ENCODE peak calls at places on chromosome 3, in five cellular contexts. G is stimulated activated CD8-positive, alpha-beta memory T cell treated with anti-CD3 and anti-CD28 coated beads, Interleukin-15, amount 100 ng/mL, for 24 hours; O is stimulated activated CD4-positive, alpha-beta T cell treated with anti-CD3 and anti-CD28 coated beads, TNF-alpha, amount 100 ng/mL, for 24 hours; S is neural crest cell; L is fibroblast of pulmonary artery. J is an unnamed sample.

GRCh38 chr3:47266709-47267489 is 15.7 kb downstream of the KIF9 start:
- DNase-seq in G (no peak), L (peak), S (no peak), O (peak), J (peak)

GRCh38 chr3:86801921-86802320 is 189.0 kb downstream of the VGLL3 start:
- DNase-seq in G (no peak), L (peak), O (no peak), S (no peak), J (no peak)

GRCh38 chr3:44318929-44319328 is 19.6 kb upstream of the TCAIM start:
- DNase-seq in S (no peak), L (no peak), O (no peak), G (no peak), J (no peak)

GRCh38 chr3:169811606-169812123 is 1.0 kb upstream of the LRRIQ4 start:
- DNase-seq in S (no peak), O (no peak), L (peak), G (no peak), J (peak)

GRCh38 chr3:66489577-66489976 is 11.2 kb downstream of the LRIG1 start:
- DNase-seq in S (no peak), L (no peak), O (peak), G (no peak), J (no peak)

GRCh38 chr3:24034464-24034863 is 89.4 kb downstream of the NR1D2 start:
- DNase-seq in L (peak), S (no peak), O (no peak), G (no peak), J (no peak)

GRCh38 chr3:195180490-195181106 is 90.4 kb downstream of the XXYLT1 start:
- DNase-seq in L (no peak), O (no peak), S (no peak), G (no peak), J (no peak)

GRCh38 chr3:126487151-126487771 is 11.6 kb upstream of the ZXDC start:
- DNase-seq in S (no peak), G (no peak), O (no peak), L (peak), J (no peak)

GRCh38 chr3:185561958-185562357 is 9.6 kb upstream of the LIPH start:
- DNase-seq in G (no peak), O (no peak), S (no peak), L (no peak), J (no peak)

GRCh38 chr3:183393625-183394024 is 34.8 kb downstream of the MCF2L2 start:
- DNase-seq in G (no peak), S (no peak), L (peak), O (no peak), J (no peak)

GRCh38 chr3:45509038-45509767 is 85.3 kb upstream of the LIMD1 start:
- DNase-seq in L (peak), G (no peak), S (peak), O (peak), J (peak)

GRCh38 chr3:65945480-65945879 is 93.2 kb downstream of the MAGI1 start:
- DNase-seq in G (no peak), L (no peak), O (no peak), S (no peak), J (no peak)

GRCh38 chr3:194223951-194224350 is 88.0 kb downstream of the HES1 start:
- DNase-seq in G (no peak), O (no peak), L (no peak), S (no peak), J (no peak)

GRCh38 chr3:148453764-148454163 is 243.9 kb upstream of the AGTR1 start:
- DNase-seq in L (no peak), G (no peak), O (no peak), S (no peak), J (no peak)

GRCh38 chr3:3783675-3784074 is 15.6 kb upstream of the LRRN1 start:
- DNase-seq in L (no peak), O (no peak), S (no peak), G (no peak), J (no peak)

GRCh38 chr3:146640955-146641867 is 36.1 kb upstream of the PLSCR5 start:
- DNase-seq in L (peak), S (no peak), G (no peak), O (no peak), J (peak)

GRCh38 chr3:150848864-150849263 is 56.4 kb downstream of the MINDY4B start:
- DNase-seq in S (no peak), L (no peak), G (no peak), O (no peak), J (no peak)

GRCh38 chr3:165683947-165684346 is 153.3 kb downstream of the BCHE start:
- DNase-seq in L (no peak), O (no peak), S (no peak), G (no peak), J (no peak)

GRCh38 chr3:9884555-9885165 is 4.6 kb upstream of the CIDEC start:
- DNase-seq in L (peak), O (no peak), G (no peak), S (no peak), J (peak)

GRCh38 chr3:43465109-43465508 is 156.7 kb downstream of the ANO10 start:
- DNase-seq in S (no peak), L (no peak), O (no peak), G (no peak), J (no peak)

GRCh38 chr3:99965077-99965476 is 147.4 kb downstream of the CMSS1 start:
- DNase-seq in O (no peak), G (no peak), S (no peak), L (peak), J (no peak)

GRCh38 chr3:125023833-125024560 is 31.8 kb downstream of the HEG1 start:
- DNase-seq in O (no peak), G (no peak), S (no peak), L (no peak), J (no peak)

GRCh38 chr3:67640023-67640660 is 14.3 kb downstream of the SUCLG2 start:
- DNase-seq in O (no peak), S (no peak), L (no peak), G (no peak), J (peak)

GRCh38 chr3:53677406-53677805 is 168.8 kb downstream of the CHDH start:
- DNase-seq in G (no peak), S (no peak), L (no peak), O (no peak), J (no peak)

GRCh38 chr3:2837893-2838292 is 272.3 kb downstream of the IL5RA start:
- DNase-seq in S (no peak), L (no peak), G (no peak), O (no peak), J (no peak)

GRCh38 chr3:59463253-59463652 is 413.4 kb upstream of the CFAP20DC start:
- DNase-seq in O (no peak), G (no peak), S (no peak), L (no peak), J (no peak)

GRCh38 chr3:23959147-23959900 is 14.2 kb downstream of the NR1D2 start:
- DNase-seq in O (no peak), L (peak), S (no peak), G (no peak), J (peak)

GRCh38 chr3:27141668-27142067 is 227.5 kb downstream of the NEK10 start:
- DNase-seq in L (no peak), G (no peak), S (no peak), O (no peak), J (no peak)

GRCh38 chr3:172341482-172342059 is 106.7 kb downstream of the GHSR start:
- DNase-seq in G (no peak), S (no peak), L (peak), O (no peak), J (no peak)

GRCh38 chr3:86989611-86990010 is 1.3 kb downstream of the VGLL3 start:
- DNase-seq in O (no peak), L (peak), S (no peak), G (no peak), J (no peak)

GRCh38 chr3:149251186-149251585 is 29.6 kb upstream of the CP start:
- DNase-seq in G (no peak), O (no peak), S (no peak), L (no peak), J (no peak)

GRCh38 chr3:13143381-13144004 is 70.3 kb upstream of the IQSEC1 start:
- DNase-seq in L (no peak), O (no peak), S (no peak), G (no peak), J (no peak)